ENCODE peak calls at places on chromosome 9, in eight cellular contexts. Q, P, G, C, H, D, F and M are unnamed samples. For H3K36me3, the result is how much of the 10 kb centered on the place peaks cover.

GRCh38 chr9:35070823-35071813 is 1.3 kb downstream of the VCP start:
- DNase-seq in P (peak), F (peak), Q (no peak), C (no peak), D (peak), H (no peak), G (no peak), M (no peak)

GRCh38 chr9:128175102-128175563 is 15.1 kb downstream of the BBLN start:
- DNase-seq in P (no peak), C (no peak), Q (no peak), D (peak), H (no peak), F (no peak), G (no peak), M (no peak)

GRCh38 chr9:121992571-121993212 is 100.4 kb downstream of the TTLL11 start:
- DNase-seq in D (peak), C (peak), F (peak), Q (peak), G (peak), H (peak), P (no peak), M (peak)

GRCh38 chr9:33076031-33076359 is 479 bp downstream of the SMU1 start:
- DNase-seq in D (peak), G (no peak), C (peak), F (peak), P (no peak), H (no peak), Q (no peak), M (no peak)

GRCh38 chr9:2679011-2679410 is 38.3 kb upstream of the KCNV2 start:
- DNase-seq in C (no peak), D (peak), P (no peak), Q (no peak), G (no peak), F (no peak), H (no peak), M (no peak)

GRCh38 chr9:20144255-20144654 is 355.4 kb upstream of the SLC24A2 start:
- DNase-seq in H (no peak), P (no peak), D (no peak), G (no peak), F (no peak), Q (no peak), C (no peak), M (no peak)

GRCh38 chr9:117772960-117773359 is 68.8 kb downstream of the TLR4 start:
- DNase-seq in D (peak), P (no peak), C (no peak), G (no peak), H (no peak), F (peak), Q (no peak), M (no peak)

GRCh38 chr9:132008871-132009812 is 70.5 kb downstream of the MED27 start:
- DNase-seq in Q (no peak), P (no peak), H (no peak), C (peak), G (no peak), F (no peak), D (no peak), M (no peak)

GRCh38 chr9:38068616-38068865 is 486 bp downstream of the SHB start:
- DNase-seq in C (no peak), D (peak), F (no peak), G (no peak), H (no peak), P (peak), Q (no peak), M (peak)

GRCh38 chr9:132409828-132410528 is at the start of gene CFAP77:
- DNase-seq in G (peak), P (no peak), H (peak), Q (no peak), F (peak), C (peak), D (peak), M (no peak)

GRCh38 chr9:128420060-128420650 is 502 bp upstream of the CERCAM start:
- DNase-seq in Q (no peak), P (peak), G (peak), C (peak), F (peak), H (peak), D (peak), M (peak)

GRCh38 chr9:35903049-35903448 is 3.0 kb upstream of the HRCT1 start:
- DNase-seq in Q (no peak), H (no peak), D (peak), F (peak), P (no peak), G (peak), C (peak), M (no peak)

GRCh38 chr9:17839744-17840143 is 260.9 kb downstream of the SH3GL2 start:
- DNase-seq in H (no peak), Q (no peak), G (no peak), D (no peak), P (no peak), F (no peak), C (no peak), M (no peak)

GRCh38 chr9:130128251-130128650 is 44.0 kb upstream of the NCS1 start:
- DNase-seq in F (no peak), C (no peak), P (no peak), D (no peak), Q (no peak), H (no peak), G (no peak), M (no peak)

GRCh38 chr9:113946496-113947115 is 70.5 kb downstream of the ZNF618 start:
- DNase-seq in F (no peak), Q (no peak), G (no peak), D (no peak), C (no peak), P (no peak), H (no peak), M (no peak)

GRCh38 chr9:677461-678097 is 163.9 kb upstream of the DMRT1 start:
- DNase-seq in F (no peak), Q (no peak), C (peak), G (no peak), P (no peak), D (peak), H (no peak), M (no peak)

GRCh38 chr9:97276310-97276852 is 31.1 kb upstream of the CCDC180 start:
- DNase-seq in H (no peak), G (no peak), D (no peak), C (no peak), F (no peak), P (no peak), Q (no peak), M (no peak)

GRCh38 chr9:135641745-135642144 is 2.4 kb upstream of the GLT6D1 start:
- DNase-seq in G (no peak), F (no peak), D (no peak), H (no peak), C (no peak), P (no peak), Q (no peak), M (no peak)

GRCh38 chr9:88173378-88173999 is 35.2 kb upstream of the SPATA31C2 start:
- DNase-seq in G (peak), F (peak), H (no peak), Q (peak), P (peak), D (peak), C (peak), M (peak)

GRCh38 chr9:8821910-8822666 is 1022.5 kb upstream of the DMAC1 start:
- DNase-seq in F (no peak), C (no peak), G (no peak), P (no peak), H (no peak), Q (no peak), D (no peak), M (no peak)

GRCh38 chr9:123717581-123717980 is 212.3 kb downstream of the DENND1A start:
- DNase-seq in D (no peak), H (no peak), G (no peak), C (no peak), F (no peak), P (no peak), Q (no peak), M (no peak)
- H3K36me3 ChIP-seq in D (under half), H (under half), G (under half), C (under half), F (under half), P (under half), Q (under half), M (under half)

DNA sequence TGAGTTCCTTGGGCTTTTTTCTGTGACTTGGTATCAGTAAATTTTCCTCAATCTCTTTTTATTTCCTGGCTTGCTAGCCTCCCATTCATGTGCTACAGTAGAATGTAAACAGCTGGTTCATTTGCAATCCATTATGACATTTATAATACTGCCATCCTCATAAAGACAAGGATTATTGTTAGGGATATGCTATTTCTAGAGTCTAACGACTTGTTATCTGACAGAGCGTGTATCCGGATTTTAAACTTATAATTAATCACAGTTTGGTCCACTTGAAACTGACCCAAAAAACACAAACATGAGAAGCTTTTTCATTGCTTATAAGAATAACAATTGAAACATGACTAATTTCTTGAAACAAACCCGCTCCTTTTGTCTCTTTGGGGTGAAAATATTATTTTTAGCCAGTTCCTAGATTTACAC is 585.8 kb downstream of the TLE4 start:
- DNase-seq in G (no peak), H (no peak), P (no peak), D (no peak), F (no peak), C (no peak), Q (no peak), M (no peak)
- H3K36me3 ChIP-seq in G (under half), H (under half), P (under half), D (under half), F (under half), C (under half), Q (under half), M (under half)

DNA sequence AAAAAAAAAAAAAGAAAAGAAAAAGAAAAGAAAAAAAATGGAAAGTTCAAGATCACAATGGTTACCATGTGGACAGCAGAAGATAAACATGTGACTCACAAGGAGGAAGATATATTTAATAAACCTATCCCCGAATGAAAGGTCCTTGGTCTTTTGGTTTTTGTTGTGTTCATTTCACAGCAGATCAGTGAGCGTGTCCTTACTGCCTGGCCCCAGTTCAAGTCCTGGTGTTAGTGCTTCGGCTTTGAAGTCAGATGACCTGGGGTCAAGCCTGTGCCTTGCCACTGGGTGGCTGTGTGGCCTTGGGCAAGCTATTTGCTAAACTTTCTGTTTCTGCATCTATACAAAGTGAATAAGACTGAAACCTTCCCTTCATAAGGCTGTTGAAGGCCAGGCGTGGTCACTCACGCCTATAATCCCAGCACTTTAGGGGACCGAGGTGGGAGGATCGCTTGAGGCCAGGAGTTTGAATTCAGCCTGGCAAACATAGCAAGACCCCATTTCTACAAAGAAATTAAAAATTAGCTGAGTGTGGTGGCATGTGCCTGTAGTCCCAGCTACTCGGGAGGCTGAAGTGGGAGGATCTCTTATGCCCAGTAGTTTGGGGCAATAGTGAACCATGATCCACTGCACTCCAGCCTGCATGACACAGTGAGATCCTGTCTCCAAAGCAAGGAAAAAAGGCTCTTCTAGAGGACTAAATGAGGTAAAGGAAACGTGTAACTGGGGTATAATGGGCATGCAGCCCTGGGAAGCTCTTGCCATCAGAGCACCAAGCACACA is 94.5 kb upstream of the SPATA31D4 start:
- DNase-seq in H (no peak), Q (no peak), P (no peak), C (peak), F (no peak), D (peak), G (no peak), M (no peak)
- H3K36me3 ChIP-seq in H (under half), Q (under half), P (under half), C (under half), F (under half), D (under half), G (under half), M (under half)

DNA sequence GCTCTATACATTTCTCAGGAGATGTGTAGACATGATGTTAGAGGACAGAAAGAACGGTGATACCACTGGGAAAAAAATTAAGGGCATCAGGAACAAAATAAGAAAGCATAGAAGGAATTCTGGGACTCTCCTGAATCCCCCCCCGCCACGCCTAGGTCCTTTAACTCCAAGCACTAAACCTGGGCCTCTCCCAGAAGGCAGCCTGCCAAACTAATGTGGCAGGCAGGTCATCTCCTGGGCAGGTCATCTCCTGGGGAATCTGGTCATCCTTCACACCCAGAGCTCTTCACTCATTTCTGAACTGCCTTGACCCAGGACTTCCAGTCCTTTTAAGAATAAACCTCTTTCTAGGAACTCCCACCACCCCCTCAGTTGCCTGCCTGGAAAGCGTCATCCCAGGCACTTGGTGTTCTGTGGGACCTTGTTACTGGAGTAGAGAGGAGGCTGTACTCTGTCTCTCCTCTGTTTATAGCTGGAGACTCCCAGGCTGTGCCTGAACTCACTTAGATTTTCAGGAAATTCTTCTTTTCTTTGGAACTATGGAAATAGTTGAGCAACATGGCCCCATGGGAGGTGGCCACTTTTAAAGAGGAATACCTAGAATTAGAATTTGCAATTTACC is 24.1 kb downstream of the PSAT1 start:
- DNase-seq in D (no peak), G (no peak), C (no peak), F (no peak), H (no peak), P (peak), Q (no peak), M (no peak)
- H3K36me3 ChIP-seq in D (half or more), G (under half), C (half or more), F (under half), H (under half), P (under half), Q (under half), M (half or more)

DNA sequence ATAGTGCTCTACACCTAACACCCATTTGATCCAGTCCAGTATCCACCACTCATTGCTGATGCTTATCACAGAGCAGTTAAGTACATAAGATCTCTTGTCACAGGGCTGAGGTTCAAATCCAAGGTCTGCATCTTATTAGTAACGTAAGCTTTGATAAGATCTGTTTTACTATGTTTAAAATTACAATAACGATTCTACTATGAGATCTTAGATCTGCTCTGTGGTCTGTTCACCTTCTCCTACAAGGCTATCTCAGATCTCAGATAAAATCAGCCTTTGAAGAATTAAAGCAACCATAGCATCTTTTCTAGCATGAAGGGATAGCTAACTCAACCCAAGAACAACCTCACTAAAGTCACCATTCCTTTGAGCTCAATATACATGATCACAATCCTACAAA is 431.0 kb upstream of the RORB start:
- DNase-seq in Q (no peak), D (no peak), C (no peak), H (no peak), F (no peak), G (no peak), P (no peak), M (no peak)
- H3K36me3 ChIP-seq in Q (under half), D (under half), C (under half), H (under half), F (under half), G (under half), P (under half), M (under half)

DNA sequence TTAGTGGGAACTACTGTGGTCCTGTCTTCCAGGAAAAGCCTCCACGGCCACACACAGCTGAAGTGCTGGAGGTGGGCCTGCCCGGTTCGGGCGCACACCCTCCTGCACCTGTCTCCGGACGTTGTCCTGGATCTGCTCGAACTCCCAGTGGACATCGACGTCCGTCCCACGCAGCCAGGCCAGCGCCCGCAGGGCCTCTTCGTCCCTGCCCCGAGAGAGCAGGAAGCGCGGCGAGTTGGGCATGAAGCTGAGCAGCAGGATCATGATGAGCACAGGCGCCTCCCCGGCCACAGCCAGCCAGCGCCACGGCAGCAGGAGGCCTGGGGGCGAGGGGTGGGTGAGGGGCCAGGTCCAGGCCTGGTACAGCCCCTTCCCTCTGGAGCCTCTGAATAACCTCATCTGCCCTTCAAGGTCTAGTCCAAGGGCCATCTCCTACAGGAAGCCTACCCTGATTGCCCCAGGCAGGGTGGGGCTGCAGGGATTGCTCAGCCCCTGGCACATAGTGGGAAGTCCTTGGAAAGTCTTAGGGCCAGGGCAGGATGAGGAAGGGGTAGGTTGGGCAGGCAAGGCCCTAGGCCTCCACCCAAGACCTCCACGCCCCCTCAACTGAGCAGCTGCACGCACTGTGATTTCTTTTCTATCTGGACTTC is 3.5 kb downstream of the SLC2A6 start:
- DNase-seq in P (no peak), C (no peak), F (no peak), G (no peak), D (no peak), Q (no peak), H (no peak), M (no peak)
- H3K36me3 ChIP-seq in P (under half), C (under half), F (under half), G (under half), D (under half), Q (under half), H (under half), M (under half)

GRCh38 chr9:136920069-136920468 is 24.5 kb downstream of the FBXW5 start:
- DNase-seq in F (no peak), G (no peak), P (no peak), D (no peak), C (no peak), H (no peak), Q (no peak), M (no peak)

GRCh38 chr9:136915632-136916329 is 28.8 kb downstream of the FBXW5 start:
- DNase-seq in P (no peak), H (no peak), C (no peak), D (no peak), G (no peak), Q (no peak), F (no peak), M (no peak)

GRCh38 chr9:136917902-136918301 is 26.6 kb downstream of the FBXW5 start:
- DNase-seq in D (no peak), F (no peak), P (no peak), G (no peak), Q (no peak), C (no peak), H (no peak), M (no peak)

GRCh38 chr9:136913701-136914438 is 27.6 kb downstream of the TRAF2 start:
- DNase-seq in D (no peak), G (no peak), F (no peak), P (no peak), Q (no peak), H (no peak), C (no peak), M (no peak)

GRCh38 chr9:136916330-136917184 is 28.0 kb downstream of the FBXW5 start:
- DNase-seq in D (no peak), F (no peak), G (no peak), H (no peak), P (no peak), C (no peak), Q (no peak), M (no peak)
- H3K36me3 ChIP-seq in D (under half), F (under half), G (under half), H (under half), P (under half), C (half or more), Q (under half), M (under half)

GRCh38 chr9:21810881-21811280 is 8.4 kb downstream of the MTAP start:
- DNase-seq in D (peak), C (no peak), Q (no peak), P (no peak), G (no peak), H (no peak), F (no peak), M (no peak)

GRCh38 chr9:21812415-21812814 is 10.0 kb downstream of the MTAP start:
- DNase-seq in D (peak), F (peak), Q (peak), G (no peak), H (no peak), P (no peak), C (no peak), M (peak)

GRCh38 chr9:21811914-21812313 is 9.5 kb downstream of the MTAP start:
- DNase-seq in F (no peak), D (no peak), H (no peak), P (no peak), C (no peak), Q (no peak), G (no peak), M (no peak)

GRCh38 chr9:21813575-21814473 is 11.4 kb downstream of the MTAP start:
- DNase-seq in H (no peak), F (peak), G (peak), C (peak), D (peak), P (no peak), Q (peak), M (peak)

DNA sequence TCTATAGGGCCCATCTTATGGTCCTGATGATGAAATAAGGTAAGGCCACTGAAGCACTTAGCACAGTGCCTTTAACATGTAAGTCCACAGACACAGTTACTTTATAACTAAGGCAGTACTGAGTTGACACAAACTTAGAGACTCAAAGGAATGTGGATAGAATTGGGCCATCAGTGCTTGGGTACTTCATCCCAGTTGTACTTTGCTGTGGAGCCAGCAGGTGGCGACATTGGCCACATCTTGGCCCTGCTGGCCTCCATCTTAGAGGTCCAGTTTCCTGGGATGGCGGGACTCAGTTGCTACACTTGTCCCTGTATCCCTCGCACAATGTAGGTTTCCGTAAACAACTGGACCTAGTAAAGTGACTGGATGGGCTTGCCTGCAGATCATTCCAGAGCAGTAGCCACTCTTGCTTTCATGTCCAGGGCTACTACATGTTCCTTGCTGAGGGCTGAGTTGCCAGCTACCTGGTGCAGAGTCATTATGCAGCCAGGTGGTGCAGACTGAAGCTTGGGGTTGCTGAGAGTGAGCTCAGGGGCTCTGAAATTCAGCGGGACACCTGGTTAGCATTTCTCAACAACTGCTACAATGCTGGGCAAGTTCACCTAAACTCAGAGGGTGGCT is 10.6 kb downstream of the MTAP start:
- DNase-seq in D (peak), H (peak), P (peak), Q (peak), G (peak), F (peak), C (peak), M (peak)
- H3K36me3 ChIP-seq in D (under half), H (under half), P (under half), Q (under half), G (under half), F (under half), C (half or more), M (under half)